ENCODE peak calls at places on chromosomes 16 and 17, in eight cellular contexts. O is AG09319, F is DND-41, L is Calu3, D is cardiac muscle cell, R is endothelial cell, Y is foreskin fibroblast, Q is BE2C. U is an unnamed sample.

GRCh38 chr17:79020631-79021301 is 3.2 kb upstream of the C1QTNF1 start:
- DNase-seq in Y (no peak), L (no peak), R (no peak), Q (no peak), D (no peak), F (no peak), O (no peak), U (no peak)

GRCh38 chr16:1749152-1750117 is 21.9 kb downstream of the NME3 start:
- DNase-seq in L (no peak), F (no peak), Q (no peak), D (no peak), O (no peak), Y (peak), R (no peak), U (peak)

GRCh38 chr16:18003033-18003432 is 333.5 kb downstream of the NPIPA8 start:
- DNase-seq in F (no peak), Q (no peak), D (no peak), L (no peak), R (no peak), Y (no peak), O (no peak), U (no peak)

GRCh38 chr17:40883960-40884359 is 1.1 kb downstream of the KRT20 start:
- DNase-seq in R (no peak), O (no peak), Y (no peak), Q (no peak), D (no peak), F (no peak), L (no peak), U (no peak)

GRCh38 chr16:66528294-66528693 is 21.6 kb downstream of the TK2 start:
- DNase-seq in D (no peak), R (no peak), Y (no peak), Q (no peak), F (no peak), L (no peak), O (no peak), U (no peak)

GRCh38 chr17:61285483-61286320 is 113.9 kb upstream of the TBX2 start:
- DNase-seq in Q (no peak), F (no peak), D (peak), R (no peak), O (no peak), Y (peak), L (no peak), U (no peak)

GRCh38 chr16:82793550-82794244 is 166.9 kb downstream of the CDH13 start:
- DNase-seq in Y (no peak), L (no peak), R (no peak), F (no peak), D (no peak), O (no peak), Q (no peak), U (no peak)

GRCh38 chr17:7834554-7834890 is 505 bp downstream of the KDM6B start:
- DNase-seq in D (no peak), Y (peak), L (no peak), Q (no peak), F (no peak), R (no peak), O (no peak), U (no peak)

GRCh38 chr17:49646391-49647255 is 31.3 kb downstream of the SPOP start:
- DNase-seq in D (no peak), Q (no peak), O (no peak), F (no peak), L (peak), R (no peak), Y (peak), U (no peak)

GRCh38 chr17:17792551-17793377 is 44.0 kb downstream of the SREBF1 start:
- DNase-seq in O (no peak), R (peak), Q (no peak), F (peak), L (no peak), Y (no peak), D (no peak), U (no peak)

DNA sequence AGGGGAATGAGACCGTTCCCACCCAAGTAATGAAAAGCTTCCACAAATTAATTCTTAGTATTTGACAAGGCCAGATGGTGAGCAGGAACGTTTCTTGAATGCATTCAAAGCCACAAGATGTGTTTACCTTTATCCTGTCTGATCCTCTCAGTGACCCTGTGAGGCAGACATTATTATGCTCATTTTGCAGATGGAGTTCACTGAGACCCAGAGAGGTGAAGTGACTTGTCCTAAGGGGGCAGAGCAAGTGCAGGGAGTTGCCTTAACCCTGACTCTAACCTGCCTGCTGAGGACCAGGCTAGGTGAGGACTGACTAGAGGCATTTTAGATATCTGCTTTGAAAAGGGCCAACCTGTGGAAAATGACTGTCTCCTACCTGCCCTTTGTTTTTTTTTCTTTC is 156.7 kb downstream of the HAPSTR1 start:
- DNase-seq in F (no peak), Q (no peak), Y (no peak), D (no peak), L (no peak), R (no peak), O (no peak), U (no peak)
- TF ChIP-seq CTCF in F (no peak), Q (no peak), Y (no peak), D (no peak), L (no peak), R (no peak), O (no peak), U (no peak)

GRCh38 chr16:155031-155398 is 2.6 kb downstream of the HBZ start:
- DNase-seq in R (no peak), F (no peak), L (no peak), D (no peak), O (no peak), Q (no peak), Y (no peak), U (no peak)
- TF ChIP-seq CTCF in R (no peak), F (no peak), L (no peak), D (no peak), O (no peak), Q (no peak), Y (no peak), U (no peak)

GRCh38 chr16:15434079-15434424 is 336 bp upstream of the BMERB1 start:
- DNase-seq in Y (no peak), L (no peak), R (no peak), F (no peak), O (no peak), D (no peak), Q (peak), U (no peak)

GRCh38 chr16:15439102-15439501 is 4.7 kb downstream of the BMERB1 start:
- DNase-seq in L (no peak), O (no peak), F (no peak), R (no peak), D (no peak), Y (no peak), Q (no peak), U (no peak)

GRCh38 chr16:15440852-15441251 is 6.5 kb downstream of the BMERB1 start:
- DNase-seq in L (no peak), R (no peak), D (no peak), Y (peak), F (no peak), Q (no peak), O (no peak), U (no peak)

GRCh38 chr16:15434425-15435215 is at the start of gene BMERB1:
- DNase-seq in D (peak), Y (peak), L (peak), R (peak), Q (peak), O (peak), F (no peak), U (peak)

DNA sequence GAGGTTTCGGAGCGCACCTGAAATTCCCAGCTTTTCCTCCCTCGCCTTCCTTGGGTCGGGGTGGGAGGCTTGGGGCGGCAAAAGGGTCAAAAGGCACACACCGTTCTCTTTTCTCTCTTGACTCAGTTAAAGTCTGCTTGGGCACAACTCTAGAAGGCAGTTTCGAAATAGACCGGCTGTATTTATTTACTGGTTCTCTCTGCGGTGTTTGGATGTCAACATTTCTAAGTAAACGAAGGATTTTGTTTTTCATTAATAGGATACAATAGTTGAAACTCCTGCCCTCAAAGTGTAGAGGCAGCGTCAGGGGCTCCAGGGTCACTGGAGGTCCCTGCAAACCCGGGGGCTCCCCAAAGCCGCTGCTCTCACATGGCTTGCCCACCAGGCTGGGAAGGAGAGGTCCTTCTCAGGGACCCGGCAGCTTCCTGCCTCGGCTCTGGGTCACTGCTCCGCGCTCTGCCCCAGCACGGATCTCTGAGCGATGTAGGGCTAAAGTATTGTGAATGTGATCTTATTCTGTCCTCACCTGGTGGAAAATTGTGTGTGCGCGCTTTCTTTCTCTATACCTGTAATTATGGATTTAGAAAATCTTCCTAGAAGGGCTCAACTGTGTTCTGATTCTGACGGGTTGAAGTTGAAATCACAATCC is 952 bp downstream of the BMERB1 start:
- DNase-seq in Q (no peak), L (no peak), R (peak), F (no peak), O (no peak), Y (no peak), D (peak), U (no peak)
- TF ChIP-seq CTCF in Q (no peak), L (no peak), R (no peak), F (no peak), O (no peak), Y (no peak), D (no peak), U (no peak)

DNA sequence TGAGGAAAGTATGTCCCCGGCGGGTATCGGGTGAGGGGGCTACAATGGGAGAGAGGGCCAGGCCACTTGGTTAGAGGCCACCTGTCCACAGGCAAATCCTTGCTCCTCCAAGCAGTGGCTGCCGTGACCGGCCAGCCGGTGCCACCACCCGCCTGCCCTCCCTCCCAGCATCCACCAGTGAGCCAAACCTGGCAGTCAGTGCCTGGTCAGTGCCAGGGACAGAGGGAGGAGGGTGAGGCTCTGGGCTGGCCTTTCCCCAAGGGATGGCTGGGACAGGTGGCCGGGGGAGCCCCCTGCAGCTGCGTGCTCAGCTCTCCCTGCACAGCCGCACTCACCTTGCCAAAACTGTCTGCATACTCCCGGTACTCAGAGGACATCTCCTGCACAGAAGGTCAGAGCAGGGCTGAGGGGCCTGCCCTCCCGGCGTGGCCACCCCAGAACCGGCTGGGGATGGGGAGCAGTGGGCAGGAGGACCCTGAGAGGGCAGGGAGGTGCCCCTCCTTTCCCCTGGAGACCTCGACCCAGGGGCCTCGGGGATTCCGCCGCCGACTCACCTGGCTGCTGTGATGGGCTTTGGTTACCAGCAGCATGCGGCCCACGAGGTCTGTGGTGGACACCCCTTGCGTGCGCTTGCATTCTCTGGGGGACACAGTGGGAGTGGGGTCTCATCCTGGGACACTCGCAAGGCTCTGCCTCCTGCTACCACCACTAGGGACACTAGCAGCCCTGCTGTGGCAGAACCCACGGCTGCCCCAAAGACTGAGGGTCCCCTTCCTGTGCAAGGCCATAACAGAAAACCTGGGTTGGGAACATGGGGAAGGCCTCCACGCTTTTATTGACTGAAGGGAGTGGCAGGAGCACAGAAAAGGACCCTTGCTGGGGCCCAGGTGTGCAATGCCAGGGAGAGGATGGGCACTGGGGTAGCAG is 3.7 kb downstream of the PCYT2 start:
- DNase-seq in O (no peak), R (no peak), L (no peak), Y (no peak), Q (no peak), D (no peak), F (no peak), U (no peak)
- TF ChIP-seq CTCF in O (no peak), R (no peak), L (no peak), Y (peak), Q (peak), D (no peak), F (no peak), U (no peak)

GRCh38 chr16:3112058-3112880 is at the start of gene ZNF205:
- DNase-seq in Q (peak), Y (peak), L (peak), R (peak), O (no peak), F (no peak), D (peak), U (peak)
- TF ChIP-seq CTCF in Q (no peak), Y (no peak), L (no peak), R (no peak), O (no peak), F (no peak), D (no peak), U (no peak)

GRCh38 chr17:82915010-82915696 is 75.3 kb upstream of the ZNF750 start:
- DNase-seq in L (no peak), Q (no peak), D (no peak), R (no peak), F (no peak), O (no peak), Y (no peak), U (no peak)
- TF ChIP-seq CTCF in L (no peak), Q (peak), D (peak), R (no peak), F (peak), O (peak), Y (no peak), U (peak)

GRCh38 chr16:80277182-80277581 is 263.6 kb upstream of the DYNLRB2 start:
- DNase-seq in O (no peak), R (no peak), D (no peak), Q (no peak), L (no peak), Y (no peak), F (no peak), U (no peak)
- TF ChIP-seq CTCF in O (no peak), R (no peak), D (no peak), Q (no peak), L (no peak), Y (no peak), F (no peak), U (peak)

DNA sequence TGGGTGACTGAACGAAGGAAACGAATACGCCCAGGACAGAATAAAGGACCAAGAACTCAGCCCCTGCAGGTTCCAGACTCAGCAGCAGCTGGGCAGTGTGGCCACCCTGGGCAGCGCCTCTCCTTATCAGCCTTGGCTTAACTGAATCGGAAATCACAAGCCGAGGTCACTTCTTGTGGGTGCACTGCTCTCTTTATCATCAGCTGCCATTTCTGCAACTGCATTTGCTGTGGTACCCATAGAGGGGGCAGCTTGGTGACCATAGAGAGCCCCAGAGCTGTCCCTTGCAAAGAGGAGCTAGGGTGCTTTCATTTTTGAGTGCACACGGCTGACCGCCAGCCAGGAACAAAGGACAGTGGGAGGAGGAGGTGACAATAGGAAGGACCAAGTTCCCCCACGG is 1.9 kb upstream of the PIK3R6 start:
- DNase-seq in Y (no peak), D (no peak), R (no peak), F (no peak), O (no peak), Q (no peak), L (no peak), U (no peak)
- TF ChIP-seq CTCF in Y (no peak), D (no peak), R (no peak), F (no peak), O (no peak), Q (no peak), L (no peak), U (no peak)

GRCh38 chr16:30956601-30957455 is 726 bp upstream of the SETD1A start:
- DNase-seq in R (peak), Q (peak), D (peak), L (peak), F (peak), O (no peak), Y (peak), U (peak)
- TF ChIP-seq CTCF in R (no peak), Q (peak), D (peak), L (no peak), F (peak), O (peak), Y (peak), U (peak)